ENCODE peak calls at places on chromosome 22, in eight cellular contexts. One of them, this sample, is unnamed.

GRCh38 chr22:46045459-46046298 is 68.7 kb upstream of the WNT7B start:
- DNase-seq in AG08395: no peak
- DNase-seq in kidney: peak
- DNase-seq in astrocyte of the hippocampus: no peak
- DNase-seq in activated CD4-positive, CD25-positive, alpha-beta regulatory T cell treated with anti-CD3 and anti-CD28 coated beads, Interleukin-2, amount 50 U/mL, for 72 hours: peak
- DNase-seq in CD8-positive, alpha-beta T cell: no peak
- DNase-seq in SK-N-SH: no peak
- DNase-seq in iPS-NIHi11: no peak
- DNase-seq in this sample: peak

GRCh38 chr22:29914165-29914564 is 31.2 kb downstream of the MTMR3 start:
- DNase-seq in SK-N-SH: peak
- DNase-seq in kidney: no peak
- DNase-seq in activated CD4-positive, CD25-positive, alpha-beta regulatory T cell treated with anti-CD3 and anti-CD28 coated beads, Interleukin-2, amount 50 U/mL, for 72 hours: no peak
- DNase-seq in astrocyte of the hippocampus: peak
- DNase-seq in CD8-positive, alpha-beta T cell: no peak
- DNase-seq in AG08395: peak
- DNase-seq in iPS-NIHi11: no peak
- DNase-seq in this sample: peak

GRCh38 chr22:46734830-46735453 is 3.1 kb downstream of the CERK start:
- DNase-seq in astrocyte of the hippocampus: no peak
- DNase-seq in AG08395: no peak
- DNase-seq in iPS-NIHi11: no peak
- DNase-seq in activated CD4-positive, CD25-positive, alpha-beta regulatory T cell treated with anti-CD3 and anti-CD28 coated beads, Interleukin-2, amount 50 U/mL, for 72 hours: peak
- DNase-seq in SK-N-SH: no peak
- DNase-seq in CD8-positive, alpha-beta T cell: peak
- DNase-seq in kidney: no peak
- DNase-seq in this sample: no peak

GRCh38 chr22:29563652-29564460 is 10.3 kb upstream of the THOC5 start:
- DNase-seq in kidney: no peak
- DNase-seq in activated CD4-positive, CD25-positive, alpha-beta regulatory T cell treated with anti-CD3 and anti-CD28 coated beads, Interleukin-2, amount 50 U/mL, for 72 hours: no peak
- DNase-seq in AG08395: no peak
- DNase-seq in SK-N-SH: no peak
- DNase-seq in iPS-NIHi11: no peak
- DNase-seq in astrocyte of the hippocampus: no peak
- DNase-seq in CD8-positive, alpha-beta T cell: no peak
- DNase-seq in this sample: no peak

GRCh38 chr22:29994941-29995340 is 85.3 kb upstream of the HORMAD2 start:
- DNase-seq in kidney: no peak
- DNase-seq in SK-N-SH: no peak
- DNase-seq in iPS-NIHi11: no peak
- DNase-seq in AG08395: no peak
- DNase-seq in CD8-positive, alpha-beta T cell: no peak
- DNase-seq in astrocyte of the hippocampus: peak
- DNase-seq in activated CD4-positive, CD25-positive, alpha-beta regulatory T cell treated with anti-CD3 and anti-CD28 coated beads, Interleukin-2, amount 50 U/mL, for 72 hours: no peak
- DNase-seq in this sample: peak

GRCh38 chr22:23437779-23438178 is 142.3 kb downstream of the IGLL1 start:
- DNase-seq in activated CD4-positive, CD25-positive, alpha-beta regulatory T cell treated with anti-CD3 and anti-CD28 coated beads, Interleukin-2, amount 50 U/mL, for 72 hours: no peak
- DNase-seq in iPS-NIHi11: no peak
- DNase-seq in kidney: no peak
- DNase-seq in astrocyte of the hippocampus: no peak
- DNase-seq in SK-N-SH: no peak
- DNase-seq in CD8-positive, alpha-beta T cell: no peak
- DNase-seq in AG08395: no peak
- DNase-seq in this sample: no peak

GRCh38 chr22:48894804-48895250 is 932.8 kb downstream of the BRD1 start:
- DNase-seq in AG08395: no peak
- DNase-seq in kidney: no peak
- DNase-seq in SK-N-SH: no peak
- DNase-seq in activated CD4-positive, CD25-positive, alpha-beta regulatory T cell treated with anti-CD3 and anti-CD28 coated beads, Interleukin-2, amount 50 U/mL, for 72 hours: peak
- DNase-seq in astrocyte of the hippocampus: no peak
- DNase-seq in iPS-NIHi11: no peak
- DNase-seq in CD8-positive, alpha-beta T cell: peak
- DNase-seq in this sample: no peak

GRCh38 chr22:50206599-50206998 is 5.8 kb downstream of the SELENOO start:
- DNase-seq in kidney: peak
- DNase-seq in AG08395: peak
- DNase-seq in SK-N-SH: peak
- DNase-seq in iPS-NIHi11: peak
- DNase-seq in astrocyte of the hippocampus: no peak
- DNase-seq in activated CD4-positive, CD25-positive, alpha-beta regulatory T cell treated with anti-CD3 and anti-CD28 coated beads, Interleukin-2, amount 50 U/mL, for 72 hours: no peak
- DNase-seq in CD8-positive, alpha-beta T cell: no peak
- DNase-seq in this sample: peak

GRCh38 chr22:31160328-31160978 is 471 bp downstream of the RNF185 start:
- DNase-seq in CD8-positive, alpha-beta T cell: peak
- DNase-seq in activated CD4-positive, CD25-positive, alpha-beta regulatory T cell treated with anti-CD3 and anti-CD28 coated beads, Interleukin-2, amount 50 U/mL, for 72 hours: no peak
- DNase-seq in astrocyte of the hippocampus: peak
- DNase-seq in SK-N-SH: no peak
- DNase-seq in iPS-NIHi11: no peak
- DNase-seq in kidney: peak
- DNase-seq in AG08395: peak
- DNase-seq in this sample: no peak

GRCh38 chr22:22655452-22656108 is 11.2 kb downstream of the GGTLC2 start:
- DNase-seq in kidney: no peak
- DNase-seq in activated CD4-positive, CD25-positive, alpha-beta regulatory T cell treated with anti-CD3 and anti-CD28 coated beads, Interleukin-2, amount 50 U/mL, for 72 hours: no peak
- DNase-seq in CD8-positive, alpha-beta T cell: no peak
- DNase-seq in iPS-NIHi11: no peak
- DNase-seq in AG08395: no peak
- DNase-seq in SK-N-SH: no peak
- DNase-seq in astrocyte of the hippocampus: no peak
- DNase-seq in this sample: no peak

GRCh38 chr22:44823806-44824205 is 71.4 kb downstream of the ARHGAP8 start:
- DNase-seq in AG08395: no peak
- DNase-seq in kidney: peak
- DNase-seq in SK-N-SH: no peak
- DNase-seq in CD8-positive, alpha-beta T cell: no peak
- DNase-seq in activated CD4-positive, CD25-positive, alpha-beta regulatory T cell treated with anti-CD3 and anti-CD28 coated beads, Interleukin-2, amount 50 U/mL, for 72 hours: no peak
- DNase-seq in iPS-NIHi11: no peak
- DNase-seq in astrocyte of the hippocampus: no peak
- DNase-seq in this sample: no peak

GRCh38 chr22:25659413-25659812 is 82.6 kb upstream of the MYO18B start:
- DNase-seq in iPS-NIHi11: no peak
- DNase-seq in SK-N-SH: no peak
- DNase-seq in AG08395: no peak
- DNase-seq in astrocyte of the hippocampus: no peak
- DNase-seq in kidney: no peak
- DNase-seq in CD8-positive, alpha-beta T cell: no peak
- DNase-seq in activated CD4-positive, CD25-positive, alpha-beta regulatory T cell treated with anti-CD3 and anti-CD28 coated beads, Interleukin-2, amount 50 U/mL, for 72 hours: no peak
- DNase-seq in this sample: no peak

This sample was measured in myocyte.